ENCODE peak calls at places on chromosome 17, in ten cellular contexts. L is adrenal gland; E is naive thymus-derived CD4-positive, alpha-beta T cell; Z is cardiac muscle cell; D is breast epithelium; F is trophoblast cell; V is neuronal stem cell; H is ovary; N is lung; A is HepG2. J is an unnamed sample.

GRCh38 chr17:41647940-41648410 is 23.6 kb upstream of the KRT17 start:
- DNase-seq in V (peak; percentile 87), A (peak; percentile 69), E (peak; percentile 83), F (peak; percentile 89), H (peak; percentile 81), N (peak; percentile 87), D (peak; percentile 88), Z (peak; percentile 90), L (peak; percentile 87), J (peak; percentile 94)

GRCh38 chr17:46045639-46046038 is 46.6 kb downstream of the STH start:
- DNase-seq in Z (no peak), L (no peak), N (no peak), V (no peak), A (peak; percentile 22), H (no peak), F (no peak), D (no peak), E (no peak), J (no peak)

GRCh38 chr17:12730421-12730820 is 58.9 kb upstream of the ARHGAP44 start:
- DNase-seq in N (no peak), F (peak; percentile 52), Z (no peak), E (no peak), D (no peak), V (no peak), H (no peak), L (no peak), A (no peak), J (no peak)

GRCh38 chr17:17834974-17835373 is 1.8 kb downstream of the SREBF1 start:
- DNase-seq in V (no peak), L (no peak), A (no peak), H (no peak), E (no peak), F (no peak), N (no peak), Z (no peak), D (no peak), J (no peak)

GRCh38 chr17:43125967-43126910 is 1.1 kb upstream of the BRCA1 start:
- DNase-seq in F (peak; percentile 83), V (no peak), H (no peak), D (no peak), Z (no peak), N (no peak), E (no peak), A (peak; percentile 61), L (no peak), J (no peak)

GRCh38 chr17:37106049-37106448 is 157.3 kb downstream of the AATF start:
- DNase-seq in A (no peak), F (no peak), Z (no peak), E (no peak), L (no peak), H (no peak), V (no peak), D (no peak), N (no peak), J (no peak)

GRCh38 chr17:50066995-50067394 is 11.1 kb downstream of the ITGA3 start:
- DNase-seq in E (no peak), F (no peak), L (no peak), N (no peak), A (no peak), Z (no peak), H (no peak), D (no peak), V (no peak), J (no peak)

GRCh38 chr17:19003966-19004600 is 481 bp downstream of the FAM83G start:
- DNase-seq in D (no peak), E (no peak), Z (peak; percentile 18), A (peak; percentile 50), F (peak; percentile 63), V (peak; percentile 32), H (peak; percentile 44), L (peak; percentile 28), N (no peak), J (no peak)

GRCh38 chr17:59694344-59694743 is 12.9 kb downstream of the PTRH2 start:
- DNase-seq in E (no peak), A (no peak), N (no peak), F (no peak), Z (no peak), H (no peak), D (no peak), V (no peak), L (no peak), J (no peak)
- H3K4me3 ChIP-seq in E (no peak overlapping the region), A (no peak overlapping the region), N (no peak overlapping the region), F (no peak overlapping the region), Z (no peak overlapping the region), H (no peak overlapping the region), D (no peak overlapping the region), V (no peak overlapping the region), L (no peak overlapping the region), J (no peak overlapping the region)

GRCh38 chr17:8458128-8458527 is 22.4 kb downstream of the NDEL1 start:
- DNase-seq in Z (no peak), H (no peak), E (no peak), V (no peak), D (no peak), F (no peak), L (no peak), A (no peak), N (no peak), J (no peak)

GRCh38 chr17:8459109-8459508 is 23.4 kb downstream of the NDEL1 start:
- DNase-seq in L (no peak), F (no peak), E (no peak), D (no peak), N (no peak), H (no peak), Z (no peak), V (no peak), A (no peak), J (no peak)

GRCh38 chr17:8453326-8453725 is 17.6 kb downstream of the NDEL1 start:
- DNase-seq in H (no peak), A (no peak), L (no peak), F (no peak), E (no peak), Z (no peak), D (no peak), V (no peak), N (no peak), J (no peak)

GRCh38 chr17:8451937-8452614 is 16.4 kb downstream of the NDEL1 start:
- DNase-seq in L (no peak), D (no peak), N (no peak), E (no peak), A (no peak), Z (no peak), F (no peak), V (no peak), H (no peak), J (no peak)

GRCh38 chr17:8455660-8456059 is 20.0 kb downstream of the NDEL1 start:
- DNase-seq in F (no peak), H (no peak), E (no peak), A (no peak), V (no peak), N (no peak), Z (no peak), L (no peak), D (no peak), J (no peak)
- H3K36me3 ChIP-seq in F (peaks cover 45% of the 10 kb centered on the region), H (no peaks in the 10 kb centered on the region), E (peaks cover 85% of the 10 kb centered on the region), A (peaks cover 81% of the 10 kb centered on the region), V (peaks cover 20% of the 10 kb centered on the region), N (peaks cover 45% of the 10 kb centered on the region), Z (peaks cover 56% of the 10 kb centered on the region), L (no peaks in the 10 kb centered on the region), D (no peaks in the 10 kb centered on the region), J (peaks cover 100% of the 10 kb centered on the region)

GRCh38 chr17:48611681-48612455 is 1.1 kb upstream of the HOXB7 start:
- DNase-seq in Z (no peak), L (peak; percentile 53), A (no peak), E (no peak), N (no peak), V (no peak), H (no peak), D (no peak), F (no peak), J (no peak)

GRCh38 chr17:48611213-48611612 is 396 bp upstream of the HOXB7 start:
- DNase-seq in L (peak; percentile 47), F (peak; percentile 52), D (no peak), H (no peak), E (no peak), N (no peak), A (no peak), Z (no peak), V (no peak), J (peak; percentile 30)

GRCh38 chr17:48612854-48613691 is 2.0 kb downstream of the HOXB8 start:
- DNase-seq in Z (peak; percentile 55), F (peak; percentile 52), D (no peak), H (no peak), N (no peak), V (no peak), E (peak; percentile 45), A (peak; percentile 15), L (peak; percentile 49), J (no peak)

GRCh38 chr17:48613862-48614694 is 1.0 kb downstream of the HOXB8 start:
- DNase-seq in D (no peak), L (no peak), Z (no peak), N (no peak), E (peak; percentile 31), A (no peak), F (peak; percentile 29), H (no peak), V (no peak), J (no peak)

GRCh38 chr17:48612456-48612853 is 1.6 kb upstream of the HOXB7 start:
- DNase-seq in F (no peak), A (no peak), L (no peak), H (no peak), N (no peak), E (no peak), V (no peak), Z (no peak), D (no peak), J (no peak)
- H3K4me3 ChIP-seq in F (no peak overlapping the region), A (no peak overlapping the region), L (peak overlapping the region; percentile 9), H (peak overlapping the region; percentile 17), N (no peak overlapping the region), E (peak overlapping the region; percentile 32), V (no peak overlapping the region), Z (peak overlapping the region; percentile 14), D (peak overlapping the region; percentile 54), J (peak overlapping the region; percentile 77)

GRCh38 chr17:2700491-2701141 is 10.9 kb downstream of the CLUH start:
- DNase-seq in V (no peak), H (peak; percentile 5), A (no peak), D (no peak), Z (no peak), L (peak; percentile 20), E (no peak), F (no peak), N (no peak), J (no peak)

GRCh38 chr17:2701161-2701995 is 10.2 kb downstream of the CLUH start:
- DNase-seq in Z (no peak), L (peak; percentile 34), E (no peak), A (no peak), D (no peak), F (no peak), V (no peak), H (peak; percentile 8), N (no peak), J (no peak)

GRCh38 chr17:2703181-2703580 is 8.4 kb downstream of the CLUH start:
- DNase-seq in L (peak; percentile 38), F (no peak), Z (no peak), E (no peak), H (no peak), N (no peak), V (no peak), D (no peak), A (no peak), J (no peak)

GRCh38 chr17:2703606-2704005 is 8.0 kb downstream of the CLUH start:
- DNase-seq in Z (no peak), F (no peak), L (no peak), A (no peak), D (no peak), N (no peak), E (no peak), V (no peak), H (no peak), J (no peak)

DNA sequence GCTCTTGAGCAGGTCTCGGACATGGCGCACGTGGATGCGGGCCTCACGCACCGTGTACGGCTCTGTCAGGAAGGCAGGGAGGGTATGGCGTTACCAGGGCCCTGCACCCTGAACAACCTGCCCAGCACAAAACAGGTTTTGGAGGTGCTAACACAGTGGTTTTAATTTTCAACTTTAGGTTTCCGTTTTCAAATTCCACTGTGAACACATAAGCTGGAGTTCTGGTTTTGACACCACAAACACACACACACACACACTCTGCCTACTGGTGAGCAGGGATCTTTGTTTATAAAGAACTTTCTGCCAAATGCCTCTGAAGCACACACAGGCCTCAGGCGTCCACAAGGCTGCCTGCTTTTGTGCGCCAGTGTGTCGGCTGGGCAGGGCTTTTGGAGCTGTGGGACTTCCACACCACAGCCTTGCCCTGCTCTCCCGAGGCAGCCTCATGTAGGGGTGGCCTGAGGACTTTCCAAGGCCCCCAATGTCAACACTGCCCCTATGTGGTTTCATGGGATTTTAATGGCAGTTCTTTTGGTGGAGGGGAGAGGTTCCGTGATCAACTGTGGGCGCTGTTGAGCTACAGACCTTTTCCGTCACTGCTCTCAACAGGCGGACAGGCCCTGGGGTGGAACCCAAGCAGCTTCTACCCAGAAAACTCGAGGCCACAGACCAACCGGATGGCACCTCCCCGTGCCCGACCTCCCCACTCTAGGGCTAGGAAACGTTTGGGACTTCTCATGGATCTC is 9.4 kb downstream of the CLUH start:
- DNase-seq in E (no peak), V (no peak), H (no peak), A (no peak), N (no peak), L (peak; percentile 26), D (peak; percentile 54), F (no peak), Z (no peak), J (peak; percentile 20)
- H3K36me3 ChIP-seq in E (peaks cover 74% of the 10 kb centered on the region), V (peaks cover 19% of the 10 kb centered on the region), H (no peaks in the 10 kb centered on the region), A (peaks cover 75% of the 10 kb centered on the region), N (peaks cover 24% of the 10 kb centered on the region), L (no peaks in the 10 kb centered on the region), D (peaks cover 21% of the 10 kb centered on the region), F (peaks cover 60% of the 10 kb centered on the region), Z (peaks cover 10% of the 10 kb centered on the region), J (peaks cover 7% of the 10 kb centered on the region)

J was measured in psoas muscle.